ENCODE peak calls at places on chromosomes 5 and 9, in ten cellular contexts. One of them, this sample, is unnamed. For H3K4me1, the result is how much of the 10 kb centered on the place peaks cover.

GRCh38 chr9:69831621-69832020 is 11.0 kb downstream of the CFAP95 start:
- DNase-seq in neuronal stem cell: no peak
- DNase-seq in body of pancreas: no peak
- DNase-seq in transverse colon: no peak
- DNase-seq in trophoblast cell: no peak
- DNase-seq in left ventricle myocardium inferior: no peak
- DNase-seq in PC-3: no peak
- DNase-seq in RWPE2: no peak
- DNase-seq in HAP-1: no peak
- DNase-seq in kidney: no peak
- DNase-seq in this sample: no peak

GRCh38 chr5:52859619-52860018 is 71.9 kb downstream of the ITGA1 start:
- DNase-seq in RWPE2: no peak
- DNase-seq in HAP-1: no peak
- DNase-seq in body of pancreas: no peak
- DNase-seq in trophoblast cell: peak
- DNase-seq in transverse colon: no peak
- DNase-seq in neuronal stem cell: no peak
- DNase-seq in PC-3: peak
- DNase-seq in kidney: no peak
- DNase-seq in left ventricle myocardium inferior: no peak
- DNase-seq in this sample: no peak

GRCh38 chr5:169107316-169107715 is 193.6 kb downstream of the SLIT3 start:
- DNase-seq in PC-3: no peak
- DNase-seq in body of pancreas: no peak
- DNase-seq in RWPE2: no peak
- DNase-seq in left ventricle myocardium inferior: no peak
- DNase-seq in HAP-1: no peak
- DNase-seq in neuronal stem cell: no peak
- DNase-seq in kidney: peak
- DNase-seq in transverse colon: no peak
- DNase-seq in trophoblast cell: peak
- DNase-seq in this sample: no peak

GRCh38 chr5:129852747-129853352 is 51.4 kb upstream of the CHSY3 start:
- DNase-seq in RWPE2: peak
- DNase-seq in PC-3: peak
- DNase-seq in body of pancreas: peak
- DNase-seq in left ventricle myocardium inferior: peak
- DNase-seq in HAP-1: peak
- DNase-seq in neuronal stem cell: peak
- DNase-seq in transverse colon: peak
- DNase-seq in kidney: peak
- DNase-seq in trophoblast cell: peak
- DNase-seq in this sample: peak

GRCh38 chr9:36946653-36947052 is 87.4 kb downstream of the PAX5 start:
- DNase-seq in RWPE2: no peak
- DNase-seq in PC-3: peak
- DNase-seq in left ventricle myocardium inferior: no peak
- DNase-seq in transverse colon: no peak
- DNase-seq in kidney: no peak
- DNase-seq in trophoblast cell: no peak
- DNase-seq in body of pancreas: no peak
- DNase-seq in HAP-1: no peak
- DNase-seq in neuronal stem cell: no peak
- DNase-seq in this sample: no peak

GRCh38 chr5:151483176-151483575 is 35.8 kb downstream of the SLC36A1 start:
- DNase-seq in neuronal stem cell: no peak
- DNase-seq in RWPE2: no peak
- DNase-seq in kidney: no peak
- DNase-seq in body of pancreas: peak
- DNase-seq in transverse colon: no peak
- DNase-seq in PC-3: no peak
- DNase-seq in HAP-1: peak
- DNase-seq in trophoblast cell: no peak
- DNase-seq in left ventricle myocardium inferior: no peak
- DNase-seq in this sample: no peak

GRCh38 chr5:139982157-139982974 is 60.7 kb downstream of the NRG2 start:
- DNase-seq in RWPE2: no peak
- DNase-seq in transverse colon: peak
- DNase-seq in PC-3: peak
- DNase-seq in kidney: peak
- DNase-seq in HAP-1: peak
- DNase-seq in left ventricle myocardium inferior: peak
- DNase-seq in trophoblast cell: no peak
- DNase-seq in neuronal stem cell: peak
- DNase-seq in body of pancreas: peak
- DNase-seq in this sample: peak

GRCh38 chr5:90293931-90294330 is 115.6 kb downstream of the CETN3 start:
- DNase-seq in transverse colon: no peak
- DNase-seq in body of pancreas: no peak
- DNase-seq in trophoblast cell: no peak
- DNase-seq in HAP-1: no peak
- DNase-seq in PC-3: peak
- DNase-seq in kidney: no peak
- DNase-seq in RWPE2: no peak
- DNase-seq in left ventricle myocardium inferior: no peak
- DNase-seq in neuronal stem cell: no peak
- DNase-seq in this sample: no peak

GRCh38 chr5:34474573-34475021 is 181.5 kb upstream of the RAI14 start:
- DNase-seq in PC-3: peak
- DNase-seq in RWPE2: no peak
- DNase-seq in kidney: no peak
- DNase-seq in neuronal stem cell: peak
- DNase-seq in body of pancreas: peak
- DNase-seq in left ventricle myocardium inferior: no peak
- DNase-seq in trophoblast cell: peak
- DNase-seq in HAP-1: peak
- DNase-seq in transverse colon: no peak
- DNase-seq in this sample: no peak

GRCh38 chr5:95711501-95712346 is 19.4 kb upstream of the RHOBTB3 start:
- DNase-seq in left ventricle myocardium inferior: no peak
- DNase-seq in PC-3: no peak
- DNase-seq in kidney: no peak
- DNase-seq in HAP-1: no peak
- DNase-seq in body of pancreas: no peak
- DNase-seq in neuronal stem cell: no peak
- DNase-seq in transverse colon: no peak
- DNase-seq in trophoblast cell: no peak
- DNase-seq in RWPE2: no peak
- DNase-seq in this sample: no peak

GRCh38 chr5:146893991-146894390 is 15.4 kb upstream of the PPP2R2B start:
- DNase-seq in left ventricle myocardium inferior: no peak
- DNase-seq in trophoblast cell: no peak
- DNase-seq in kidney: no peak
- DNase-seq in RWPE2: no peak
- DNase-seq in HAP-1: no peak
- DNase-seq in body of pancreas: no peak
- DNase-seq in transverse colon: no peak
- DNase-seq in neuronal stem cell: no peak
- DNase-seq in PC-3: no peak
- DNase-seq in this sample: no peak

GRCh38 chr9:21670374-21670773 is 132.1 kb upstream of the MTAP start:
- DNase-seq in PC-3: no peak
- DNase-seq in transverse colon: no peak
- DNase-seq in kidney: no peak
- DNase-seq in RWPE2: no peak
- DNase-seq in trophoblast cell: no peak
- DNase-seq in neuronal stem cell: no peak
- DNase-seq in body of pancreas: no peak
- DNase-seq in left ventricle myocardium inferior: no peak
- DNase-seq in HAP-1: no peak
- DNase-seq in this sample: no peak

DNA sequence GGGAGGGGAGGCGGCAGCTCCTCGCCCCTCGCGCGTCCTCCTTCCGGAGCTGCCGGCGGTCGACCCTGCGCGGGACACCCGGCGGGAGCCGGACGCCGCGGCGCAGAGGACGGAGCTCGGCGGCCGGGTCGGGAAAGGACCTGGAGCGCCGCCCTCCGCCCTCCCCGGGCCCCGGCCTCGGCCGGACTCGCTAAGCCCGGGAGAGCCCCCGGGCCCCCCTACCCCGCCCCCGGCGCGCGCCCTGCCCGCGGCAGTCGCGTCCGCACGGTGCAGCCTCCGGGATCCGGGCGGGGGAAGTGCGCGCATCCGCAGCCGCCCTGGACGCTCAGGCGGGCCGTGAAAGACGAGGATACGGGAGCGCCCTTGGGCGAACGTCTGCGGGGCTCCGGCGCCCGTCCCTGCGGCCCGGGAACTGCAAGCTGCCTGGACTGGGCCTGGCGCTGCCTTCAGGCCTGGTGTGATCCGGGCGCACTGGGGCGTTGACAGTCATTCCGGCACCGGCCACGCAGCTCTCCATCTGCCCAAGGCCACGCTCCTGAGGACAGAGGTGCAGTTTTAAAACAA is 488 bp upstream of the NACC2 start:
- DNase-seq in neuronal stem cell: peak
- DNase-seq in transverse colon: no peak
- DNase-seq in body of pancreas: no peak
- DNase-seq in left ventricle myocardium inferior: peak
- DNase-seq in RWPE2: no peak
- DNase-seq in trophoblast cell: peak
- DNase-seq in HAP-1: no peak
- DNase-seq in kidney: peak
- DNase-seq in PC-3: peak
- DNase-seq in this sample: peak
- H3K4me1 ChIP-seq in neuronal stem cell: under half
- H3K4me1 ChIP-seq in transverse colon: half or more
- H3K4me1 ChIP-seq in body of pancreas: half or more
- H3K4me1 ChIP-seq in left ventricle myocardium inferior: half or more
- H3K4me1 ChIP-seq in RWPE2: under half
- H3K4me1 ChIP-seq in trophoblast cell: under half
- H3K4me1 ChIP-seq in HAP-1: under half
- H3K4me1 ChIP-seq in kidney: under half
- H3K4me1 ChIP-seq in PC-3: under half
- H3K4me1 ChIP-seq in this sample: under half

GRCh38 chr9:114091711-114092110 is 7.4 kb downstream of the KIF12 start:
- DNase-seq in body of pancreas: no peak
- DNase-seq in RWPE2: peak
- DNase-seq in trophoblast cell: no peak
- DNase-seq in transverse colon: no peak
- DNase-seq in PC-3: no peak
- DNase-seq in neuronal stem cell: no peak
- DNase-seq in HAP-1: no peak
- DNase-seq in left ventricle myocardium inferior: no peak
- DNase-seq in kidney: peak
- DNase-seq in this sample: no peak
- H3K4me1 ChIP-seq in body of pancreas: under half
- H3K4me1 ChIP-seq in RWPE2: under half
- H3K4me1 ChIP-seq in trophoblast cell: under half
- H3K4me1 ChIP-seq in transverse colon: under half
- H3K4me1 ChIP-seq in PC-3: under half
- H3K4me1 ChIP-seq in neuronal stem cell: under half
- H3K4me1 ChIP-seq in HAP-1: under half
- H3K4me1 ChIP-seq in left ventricle myocardium inferior: under half
- H3K4me1 ChIP-seq in kidney: under half
- H3K4me1 ChIP-seq in this sample: under half

GRCh38 chr9:121718501-121718900 is 67.1 kb downstream of the DAB2IP start:
- DNase-seq in trophoblast cell: peak
- DNase-seq in kidney: no peak
- DNase-seq in body of pancreas: no peak
- DNase-seq in transverse colon: no peak
- DNase-seq in RWPE2: no peak
- DNase-seq in left ventricle myocardium inferior: no peak
- DNase-seq in HAP-1: no peak
- DNase-seq in neuronal stem cell: no peak
- DNase-seq in PC-3: no peak
- DNase-seq in this sample: no peak

GRCh38 chr9:121717141-121717749 is 65.8 kb downstream of the DAB2IP start:
- DNase-seq in kidney: no peak
- DNase-seq in neuronal stem cell: no peak
- DNase-seq in PC-3: no peak
- DNase-seq in HAP-1: no peak
- DNase-seq in transverse colon: no peak
- DNase-seq in trophoblast cell: peak
- DNase-seq in left ventricle myocardium inferior: no peak
- DNase-seq in RWPE2: no peak
- DNase-seq in body of pancreas: no peak
- DNase-seq in this sample: no peak

GRCh38 chr9:121720992-121721350 is 69.5 kb downstream of the DAB2IP start:
- DNase-seq in neuronal stem cell: no peak
- DNase-seq in HAP-1: no peak
- DNase-seq in left ventricle myocardium inferior: no peak
- DNase-seq in PC-3: peak
- DNase-seq in transverse colon: no peak
- DNase-seq in RWPE2: no peak
- DNase-seq in kidney: no peak
- DNase-seq in trophoblast cell: no peak
- DNase-seq in body of pancreas: no peak
- DNase-seq in this sample: no peak

GRCh38 chr9:121720311-121720991 is 69.0 kb downstream of the DAB2IP start:
- DNase-seq in PC-3: peak
- DNase-seq in neuronal stem cell: no peak
- DNase-seq in trophoblast cell: no peak
- DNase-seq in transverse colon: peak
- DNase-seq in RWPE2: no peak
- DNase-seq in kidney: peak
- DNase-seq in HAP-1: no peak
- DNase-seq in body of pancreas: no peak
- DNase-seq in left ventricle myocardium inferior: no peak
- DNase-seq in this sample: no peak

GRCh38 chr9:121718063-121718462 is 66.6 kb downstream of the DAB2IP start:
- DNase-seq in PC-3: no peak
- DNase-seq in kidney: no peak
- DNase-seq in transverse colon: no peak
- DNase-seq in HAP-1: no peak
- DNase-seq in body of pancreas: no peak
- DNase-seq in RWPE2: no peak
- DNase-seq in neuronal stem cell: peak
- DNase-seq in trophoblast cell: peak
- DNase-seq in left ventricle myocardium inferior: peak
- DNase-seq in this sample: no peak
- H3K4me1 ChIP-seq in PC-3: under half
- H3K4me1 ChIP-seq in kidney: under half
- H3K4me1 ChIP-seq in transverse colon: half or more
- H3K4me1 ChIP-seq in HAP-1: under half
- H3K4me1 ChIP-seq in body of pancreas: under half
- H3K4me1 ChIP-seq in RWPE2: half or more
- H3K4me1 ChIP-seq in neuronal stem cell: under half
- H3K4me1 ChIP-seq in trophoblast cell: under half
- H3K4me1 ChIP-seq in left ventricle myocardium inferior: half or more
- H3K4me1 ChIP-seq in this sample: half or more

GRCh38 chr5:178236685-178237084 is 4.1 kb upstream of the PHYKPL start:
- DNase-seq in RWPE2: no peak
- DNase-seq in trophoblast cell: no peak
- DNase-seq in kidney: peak
- DNase-seq in body of pancreas: peak
- DNase-seq in PC-3: no peak
- DNase-seq in HAP-1: no peak
- DNase-seq in transverse colon: no peak
- DNase-seq in left ventricle myocardium inferior: peak
- DNase-seq in neuronal stem cell: no peak
- DNase-seq in this sample: no peak
- H3K4me1 ChIP-seq in RWPE2: under half
- H3K4me1 ChIP-seq in trophoblast cell: under half
- H3K4me1 ChIP-seq in kidney: under half
- H3K4me1 ChIP-seq in body of pancreas: under half
- H3K4me1 ChIP-seq in PC-3: under half
- H3K4me1 ChIP-seq in HAP-1: under half
- H3K4me1 ChIP-seq in transverse colon: under half
- H3K4me1 ChIP-seq in left ventricle myocardium inferior: half or more
- H3K4me1 ChIP-seq in neuronal stem cell: under half
- H3K4me1 ChIP-seq in this sample: under half

This sample was measured in stomach.